ENCODE peak calls at places on chromosomes 6 and 20, in six cellular contexts. I is spleen; H is left ventricle myocardium inferior; N is psoas muscle; Z is adrenal gland; U is CD8-positive, alpha-beta T cell. D is an unnamed sample.

GRCh38 chr20:60104980-60105379 is 146.8 kb downstream of the CDH26 start:
- DNase-seq in N (no peak), Z (no peak), H (no peak), I (no peak), U (no peak), D (no peak)

GRCh38 chr6:41080623-41081022 is 7.8 kb downstream of the NFYA start:
- DNase-seq in Z (no peak), U (no peak), H (no peak), I (peak), N (no peak), D (no peak)

GRCh38 chr6:138607478-138608433 is 108.5 kb upstream of the NHSL1 start:
- DNase-seq in N (no peak), I (no peak), H (no peak), Z (no peak), U (no peak), D (no peak)

GRCh38 chr20:36847009-36847709 is 28.8 kb upstream of the TLDC2 start:
- DNase-seq in Z (peak), U (no peak), H (peak), N (peak), I (no peak), D (no peak)

GRCh38 chr6:103734016-103734415 is 1125.7 kb downstream of the HACE1 start:
- DNase-seq in I (no peak), U (no peak), Z (no peak), N (no peak), H (no peak), D (no peak)

GRCh38 chr20:51554538-51555165 is 12.1 kb upstream of the NFATC2 start:
- DNase-seq in I (no peak), H (no peak), N (no peak), Z (no peak), U (no peak), D (no peak)

GRCh38 chr6:85077098-85077497 is 312.7 kb upstream of the TBX18 start:
- DNase-seq in Z (no peak), H (no peak), U (no peak), N (no peak), I (no peak), D (no peak)

GRCh38 chr6:81938014-81938761 is 185.7 kb upstream of the TENT5A start:
- DNase-seq in H (no peak), Z (no peak), N (no peak), I (no peak), U (no peak), D (peak)

GRCh38 chr6:3456395-3456767 is 469 bp downstream of the SLC22A23 start:
- DNase-seq in Z (no peak), U (no peak), I (no peak), H (no peak), N (no peak), D (no peak)

GRCh38 chr6:80961166-80961565 is 791.3 kb downstream of the TENT5A start:
- DNase-seq in N (no peak), H (no peak), Z (no peak), U (no peak), I (no peak), D (no peak)

GRCh38 chr6:90493332-90493731 is 93.5 kb downstream of the MAP3K7 start:
- DNase-seq in H (no peak), U (no peak), I (no peak), N (no peak), Z (no peak), D (no peak)

GRCh38 chr6:154474636-154475428 is 35.7 kb downstream of the CNKSR3 start:
- DNase-seq in Z (peak), U (no peak), I (peak), N (no peak), H (no peak), D (no peak)

GRCh38 chr20:10555865-10556308 is 117.9 kb downstream of the JAG1 start:
- DNase-seq in U (no peak), Z (no peak), I (no peak), N (no peak), H (no peak), D (no peak)

GRCh38 chr6:80280258-80281010 is 174.0 kb downstream of the BCKDHB start:
- DNase-seq in Z (no peak), H (no peak), I (no peak), U (no peak), N (no peak), D (no peak)

GRCh38 chr6:102298066-102298465 is 904.6 kb downstream of the GRIK2 start:
- DNase-seq in N (no peak), U (no peak), H (no peak), I (no peak), Z (no peak), D (no peak)

GRCh38 chr6:37366910-37367309 is 13.1 kb downstream of the RNF8 start:
- DNase-seq in U (no peak), N (no peak), I (no peak), Z (no peak), H (no peak), D (no peak)

GRCh38 chr20:44683263-44684046 is 31.7 kb upstream of the CCN5 start:
- DNase-seq in I (no peak), N (no peak), H (peak), U (peak), Z (peak), D (peak)

GRCh38 chr6:105994522-105995402 is 91.4 kb upstream of the PRDM1 start:
- DNase-seq in I (peak), Z (peak), U (no peak), H (peak), N (peak), D (peak)

GRCh38 chr20:31839782-31840487 is 5.5 kb downstream of the FOXS1 start:
- DNase-seq in U (no peak), H (no peak), Z (no peak), I (no peak), N (no peak), D (no peak)

GRCh38 chr6:53447869-53448268 is 97.0 kb downstream of the GCLC start:
- DNase-seq in Z (no peak), H (no peak), I (no peak), U (no peak), N (no peak), D (no peak)

GRCh38 chr6:161200610-161201201 is 73.2 kb downstream of the AGPAT4 start:
- DNase-seq in I (no peak), Z (no peak), N (no peak), U (no peak), H (no peak), D (no peak)

GRCh38 chr20:2851086-2851485 is 10.5 kb downstream of the VPS16 start:
- DNase-seq in I (no peak), U (no peak), H (no peak), N (no peak), Z (no peak), D (no peak)

GRCh38 chr6:5851261-5851757 is 155.4 kb downstream of the NRN1 start:
- DNase-seq in H (peak), I (peak), Z (peak), U (peak), N (no peak), D (peak)

GRCh38 chr6:95249176-95249575 is 328.2 kb upstream of the MANEA start:
- DNase-seq in Z (no peak), I (no peak), H (no peak), U (no peak), N (no peak), D (no peak)

GRCh38 chr6:43180985-43181384 is 1.0 kb upstream of the CUL9 start:
- DNase-seq in Z (no peak), I (no peak), H (no peak), U (no peak), N (no peak), D (no peak)

GRCh38 chr6:35092362-35093117 is 48.6 kb downstream of the TCP11 start:
- DNase-seq in H (no peak), Z (no peak), N (no peak), I (no peak), U (no peak), D (peak)

GRCh38 chr6:35089216-35089934 is 51.8 kb downstream of the TCP11 start:
- DNase-seq in N (no peak), I (no peak), U (no peak), Z (no peak), H (no peak), D (peak)

GRCh38 chr6:35091353-35092083 is 49.6 kb downstream of the TCP11 start:
- DNase-seq in I (no peak), N (no peak), U (no peak), H (no peak), Z (no peak), D (peak)

GRCh38 chr6:35089935-35090505 is 51.1 kb downstream of the TCP11 start:
- DNase-seq in N (no peak), U (no peak), Z (no peak), I (no peak), H (no peak), D (peak)

GRCh38 chr6:35090734-35091133 is 50.4 kb downstream of the TCP11 start:
- DNase-seq in U (no peak), H (no peak), I (peak), N (no peak), Z (no peak), D (peak)
- H3K27ac ChIP-seq in U (no peak), H (peak), I (no peak), N (no peak), Z (no peak), D (no peak)

GRCh38 chr6:165799736-165800135 is 136.7 kb upstream of the PDE10A start:
- DNase-seq in H (peak), Z (no peak), N (peak), U (no peak), I (no peak), D (no peak)
- H3K27ac ChIP-seq in H (peak), Z (no peak), N (no peak), U (no peak), I (no peak), D (no peak)

GRCh38 chr6:109477184-109477583 is 5.8 kb downstream of the ZBTB24 start:
- DNase-seq in Z (no peak), U (no peak), H (no peak), I (no peak), N (no peak), D (no peak)

GRCh38 chr6:109475625-109476024 is 7.4 kb downstream of the ZBTB24 start:
- DNase-seq in I (no peak), H (no peak), Z (no peak), N (no peak), U (no peak), D (no peak)

GRCh38 chr6:109472132-109472995 is 10.7 kb downstream of the ZBTB24 start:
- DNase-seq in Z (no peak), U (no peak), I (no peak), H (no peak), N (no peak), D (no peak)

GRCh38 chr6:109473120-109473519 is 9.9 kb downstream of the ZBTB24 start:
- DNase-seq in U (no peak), H (no peak), N (no peak), I (no peak), Z (no peak), D (no peak)

GRCh38 chr6:109474995-109475394 is 8.0 kb downstream of the ZBTB24 start:
- DNase-seq in N (no peak), H (no peak), Z (no peak), U (no peak), I (no peak), D (no peak)
- H3K27ac ChIP-seq in N (no peak), H (no peak), Z (no peak), U (no peak), I (no peak), D (no peak)

DNA sequence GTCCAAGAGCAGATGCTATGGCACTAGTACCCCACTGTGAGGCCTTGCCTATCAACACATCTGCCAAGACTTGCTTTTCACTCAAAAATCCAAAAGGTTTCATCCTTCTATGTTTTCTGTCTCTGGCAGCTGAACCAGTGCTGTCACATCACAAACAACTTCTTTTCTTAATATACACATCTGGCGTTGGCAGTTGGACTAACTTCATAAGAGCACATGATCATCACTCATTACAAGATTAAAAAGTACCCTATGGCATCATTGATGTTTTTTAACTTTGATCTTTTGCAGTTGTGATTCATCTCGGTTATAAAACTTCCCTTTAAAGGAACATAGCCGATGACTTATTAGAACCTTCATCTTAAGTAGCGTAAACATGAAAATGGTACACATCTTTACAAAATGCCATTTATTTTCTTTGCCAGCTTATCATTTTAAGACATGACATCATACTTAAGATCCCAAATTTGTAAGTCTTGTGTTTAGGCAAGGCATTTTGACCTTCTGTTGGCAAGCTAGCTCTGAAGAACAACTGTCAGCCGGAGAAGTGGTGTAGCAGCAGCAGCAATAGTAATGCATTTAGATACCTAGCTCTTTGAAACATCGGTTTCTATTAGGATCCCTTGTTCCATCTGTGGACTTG is 64.2 kb upstream of the SUPT3H start:
- DNase-seq in Z (no peak), U (no peak), H (no peak), I (no peak), N (no peak), D (no peak)
- H3K27ac ChIP-seq in Z (no peak), U (no peak), H (no peak), I (peak), N (no peak), D (no peak)

DNA sequence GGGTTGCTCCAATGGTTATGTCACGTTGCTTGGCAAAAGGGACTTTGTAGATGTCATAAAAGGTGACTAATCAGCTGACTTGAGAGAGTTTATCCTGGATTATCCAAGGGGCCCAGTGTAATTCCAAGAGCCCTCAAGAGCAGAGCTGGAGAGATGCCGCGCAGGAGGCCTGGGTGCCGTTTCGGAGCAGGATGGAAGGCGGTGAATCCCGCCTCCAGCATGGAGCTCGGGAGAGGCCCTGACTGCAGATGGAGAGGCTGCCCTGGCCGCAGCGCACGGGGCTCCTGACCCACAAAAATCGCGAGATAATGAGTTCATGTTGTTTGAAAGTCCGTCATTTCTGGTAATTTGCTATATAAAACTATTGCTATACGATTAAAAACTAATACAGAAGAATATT is 219.8 kb downstream of the ZDHHC14 start:
- DNase-seq in N (no peak), Z (no peak), H (no peak), I (peak), U (no peak), D (no peak)
- H3K27ac ChIP-seq in N (no peak), Z (no peak), H (no peak), I (no peak), U (no peak), D (no peak)

DNA sequence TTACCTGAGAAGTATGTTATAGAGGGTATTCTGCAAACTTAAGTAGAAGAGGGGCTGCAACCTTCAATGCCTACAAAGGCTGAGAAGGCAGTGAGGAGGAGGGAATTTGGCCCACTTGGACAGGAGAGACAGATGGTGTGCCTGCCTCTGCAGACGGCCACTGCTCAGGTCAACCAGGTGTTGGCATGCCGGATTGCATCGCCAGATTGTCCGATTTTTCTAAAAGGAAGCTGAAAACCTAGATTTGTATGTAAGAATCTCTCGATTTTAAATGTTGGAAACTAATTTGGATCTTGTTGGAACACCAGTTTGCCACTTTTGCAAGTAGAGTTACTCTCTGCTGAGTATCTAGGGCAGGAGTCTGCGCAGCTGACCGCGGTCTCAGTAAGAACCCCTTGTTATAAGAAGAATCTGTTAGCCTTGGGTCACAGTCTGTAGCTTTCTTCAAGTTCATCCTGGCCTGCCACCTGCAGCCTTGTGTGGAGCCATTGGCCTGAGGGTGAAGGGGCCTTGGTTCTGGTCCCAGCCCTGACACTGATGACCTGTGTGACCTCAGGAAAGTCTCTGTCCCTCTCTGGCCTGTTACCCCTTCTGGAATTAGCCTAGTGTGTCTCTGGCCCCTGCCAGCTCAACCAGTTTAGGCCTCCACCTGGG is 54.4 kb downstream of the TGM2 start:
- DNase-seq in U (no peak), I (no peak), N (no peak), Z (no peak), H (no peak), D (no peak)
- H3K27ac ChIP-seq in U (no peak), I (peak), N (peak), Z (no peak), H (peak), D (peak)

GRCh38 chr6:136967874-136968752 is 46.0 kb downstream of the SLC35D3 start:
- DNase-seq in N (peak), H (peak), I (peak), Z (peak), U (peak), D (peak)
- H3K27ac ChIP-seq in N (no peak), H (peak), I (no peak), Z (no peak), U (no peak), D (peak)

DNA sequence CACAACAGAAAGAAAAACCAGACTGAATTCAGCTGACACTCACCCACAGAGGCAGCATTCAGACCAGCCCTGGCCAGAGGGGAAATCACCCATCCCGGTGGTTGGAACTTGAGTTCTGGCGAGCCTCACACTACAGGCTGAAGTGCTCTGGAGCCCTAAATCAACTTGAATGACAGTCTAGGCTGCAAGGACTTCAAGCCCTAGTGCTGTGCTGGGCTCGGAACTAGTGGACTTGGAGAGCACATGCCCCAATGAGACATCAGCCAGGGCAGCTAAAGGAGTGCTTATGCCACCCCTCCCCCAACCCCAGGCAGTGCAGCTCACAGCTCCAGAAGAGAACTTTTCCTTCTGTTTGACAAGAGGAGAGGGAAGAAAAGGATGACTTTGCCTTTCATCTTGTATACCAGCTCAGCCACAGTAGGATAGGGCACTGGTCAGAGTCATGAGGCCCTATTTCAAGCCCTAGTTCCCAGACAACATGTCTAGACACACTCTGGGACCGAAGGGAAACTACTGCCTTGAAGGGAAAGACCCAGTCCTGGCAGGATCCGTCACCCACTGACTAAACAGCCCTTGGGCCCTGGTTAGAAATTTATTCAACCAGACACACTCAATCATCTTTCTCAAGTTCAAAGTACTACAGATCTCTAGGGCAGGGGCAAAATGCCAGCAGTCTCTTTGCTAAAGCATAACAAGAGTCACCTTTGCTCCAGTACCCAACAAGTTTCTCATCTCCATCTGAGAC is 43.2 kb upstream of the PNRC1 start:
- DNase-seq in Z (no peak), H (no peak), N (peak), I (no peak), U (no peak), D (no peak)
- H3K27ac ChIP-seq in Z (no peak), H (no peak), N (peak), I (peak), U (no peak), D (peak)

GRCh38 chr20:4720977-4721349 is 746 bp upstream of the PRND start:
- DNase-seq in Z (no peak), N (no peak), I (peak), U (no peak), H (no peak), D (no peak)

GRCh38 chr20:4720121-4720976 is 1.4 kb upstream of the PRND start:
- DNase-seq in U (peak), I (peak), H (peak), Z (peak), N (peak), D (peak)

GRCh38 chr20:4714818-4715217 is 6.9 kb upstream of the PRND start:
- DNase-seq in H (no peak), Z (no peak), N (no peak), U (no peak), I (no peak), D (no peak)

GRCh38 chr20:4719190-4719589 is 2.5 kb upstream of the PRND start:
- DNase-seq in H (no peak), U (no peak), I (no peak), N (no peak), Z (no peak), D (no peak)

GRCh38 chr20:4717816-4718215 is 3.9 kb upstream of the PRND start:
- DNase-seq in H (no peak), Z (no peak), U (no peak), I (no peak), N (no peak), D (no peak)
- H3K27ac ChIP-seq in H (no peak), Z (no peak), U (no peak), I (no peak), N (no peak), D (no peak)

DNA sequence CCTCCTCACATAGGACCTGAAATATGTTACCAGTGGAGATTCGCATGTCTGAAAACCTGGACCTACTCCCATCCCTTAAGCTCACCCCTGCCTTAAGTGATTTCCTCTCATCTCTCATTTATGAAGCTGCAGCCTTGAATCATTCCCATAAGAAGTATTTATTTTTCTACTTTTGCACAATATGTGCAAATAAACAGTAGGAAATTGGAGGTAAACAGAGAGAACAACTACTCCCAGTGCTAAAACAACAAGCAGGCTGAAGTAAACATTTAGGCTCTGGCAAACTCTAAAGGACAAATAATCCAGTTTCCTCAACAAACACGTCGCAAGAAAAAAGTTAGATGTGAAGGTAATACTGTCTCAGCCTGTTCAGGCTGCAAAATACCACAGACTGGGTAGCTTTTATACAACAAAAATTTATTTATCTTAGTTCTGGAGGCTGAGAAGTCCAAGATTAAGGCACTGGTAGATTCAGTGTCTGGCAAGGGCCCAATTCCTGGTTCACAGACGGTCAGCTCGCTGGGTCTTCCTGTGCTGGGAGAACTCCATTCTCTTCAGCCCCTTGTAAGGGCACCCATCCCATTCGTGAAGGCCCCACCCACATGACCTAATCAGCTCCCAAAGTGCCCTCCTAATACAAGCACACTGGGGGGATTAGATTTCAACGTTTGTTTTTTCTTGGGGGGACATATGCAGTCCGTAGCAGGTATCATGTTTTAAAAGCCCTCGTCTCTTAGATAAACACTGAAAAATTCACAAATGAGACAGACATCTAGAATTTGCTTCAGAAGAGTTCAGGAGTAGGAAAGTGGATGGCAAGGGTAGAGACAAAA is 15.6 kb downstream of the SPATA2 start:
- DNase-seq in U (no peak), I (no peak), Z (no peak), H (no peak), N (no peak), D (no peak)
- H3K27ac ChIP-seq in U (no peak), I (peak), Z (no peak), H (no peak), N (no peak), D (no peak)

D was measured in colonic mucosa.